ENCODE peak calls at places on chromosomes 4 and X, in six cellular contexts. One of them, this sample, is unnamed.

GRCh38 chr4:114277690-114278089 is 298.2 kb upstream of the ARSJ start:
- DNase-seq in vagina: no peak
- DNase-seq in mesenchymal stem cell: no peak
- DNase-seq in ELR: peak; percentile 60
- DNase-seq in right cardiac atrium: no peak
- DNase-seq in NAMALWA: no peak
- DNase-seq in this sample: no peak

GRCh38 chrX:140206657-140207056 is 241.3 kb upstream of the CXorf66 start:
- DNase-seq in right cardiac atrium: no peak
- DNase-seq in vagina: no peak
- DNase-seq in NAMALWA: no peak
- DNase-seq in mesenchymal stem cell: no peak
- DNase-seq in ELR: no peak
- DNase-seq in this sample: no peak

GRCh38 chrX:114152130-114152529 is 431.8 kb upstream of the HTR2C start:
- DNase-seq in ELR: peak; percentile 85
- DNase-seq in vagina: no peak
- DNase-seq in NAMALWA: no peak
- DNase-seq in mesenchymal stem cell: peak; percentile 82
- DNase-seq in right cardiac atrium: no peak
- DNase-seq in this sample: peak; percentile 41

GRCh38 chrX:80816051-80816450 is 6.4 kb upstream of the BRWD3 start:
- DNase-seq in NAMALWA: no peak
- DNase-seq in right cardiac atrium: no peak
- DNase-seq in mesenchymal stem cell: no peak
- DNase-seq in vagina: no peak
- DNase-seq in ELR: no peak
- DNase-seq in this sample: no peak

GRCh38 chr4:74932832-74933561 is at the start of gene PARM1:
- DNase-seq in NAMALWA: peak; percentile 22
- DNase-seq in vagina: no peak
- DNase-seq in ELR: peak; percentile 83
- DNase-seq in right cardiac atrium: peak; percentile 96
- DNase-seq in mesenchymal stem cell: peak; percentile 88
- DNase-seq in this sample: peak; percentile 97

GRCh38 chrX:16207631-16208030 is 40.4 kb downstream of the MAGEB17 start:
- DNase-seq in vagina: no peak
- DNase-seq in mesenchymal stem cell: no peak
- DNase-seq in NAMALWA: no peak
- DNase-seq in ELR: no peak
- DNase-seq in right cardiac atrium: no peak
- DNase-seq in this sample: no peak

GRCh38 chr4:10031663-10032590 is 10.6 kb upstream of the SLC2A9 start:
- DNase-seq in NAMALWA: no peak
- DNase-seq in mesenchymal stem cell: no peak
- DNase-seq in right cardiac atrium: no peak
- DNase-seq in vagina: no peak
- DNase-seq in ELR: no peak
- DNase-seq in this sample: no peak

GRCh38 chr4:7101692-7102515 is 34.0 kb upstream of the GRPEL1 start:
- DNase-seq in vagina: no peak
- DNase-seq in mesenchymal stem cell: peak; percentile 71
- DNase-seq in right cardiac atrium: peak; percentile 87
- DNase-seq in ELR: peak; percentile 73
- DNase-seq in NAMALWA: peak; percentile 63
- DNase-seq in this sample: peak; percentile 87

GRCh38 chr4:79181190-79181589 is 144.7 kb downstream of the NAA11 start:
- DNase-seq in right cardiac atrium: no peak
- DNase-seq in vagina: no peak
- DNase-seq in mesenchymal stem cell: no peak
- DNase-seq in ELR: peak; percentile 10
- DNase-seq in NAMALWA: no peak
- DNase-seq in this sample: no peak

GRCh38 chr4:112340048-112340447 is 42.9 kb downstream of the ALPK1 start:
- DNase-seq in NAMALWA: no peak
- DNase-seq in ELR: no peak
- DNase-seq in mesenchymal stem cell: no peak
- DNase-seq in vagina: no peak
- DNase-seq in right cardiac atrium: no peak
- DNase-seq in this sample: no peak